ENCODE peak calls at places on chromosomes 5 and 9, in six cellular contexts. D is fibroblast of lung, E is mucosa of descending colon, I is left ventricle myocardium inferior, W is activated B cell treated with CpG ODN at 0.5 μM for 24 hours, B is GM10248. P is an unnamed sample.

GRCh38 chr9:124342946-124343485 is 72.2 kb downstream of the PSMB7 start:
- DNase-seq in W (no peak), E (peak; percentile 48), D (peak; percentile 93), B (no peak), I (peak; percentile 26), P (peak; percentile 76)

GRCh38 chr5:139967353-139967752 is 75.7 kb downstream of the NRG2 start:
- DNase-seq in E (no peak), I (no peak), W (no peak), D (no peak), B (no peak), P (no peak)

GRCh38 chr5:78929833-78930232 is 55.3 kb downstream of the ARSB start:
- DNase-seq in B (no peak), D (no peak), W (no peak), I (no peak), E (no peak), P (no peak)

GRCh38 chr9:111533099-111533785 is 8.3 kb downstream of the ZNF483 start:
- DNase-seq in B (no peak), E (no peak), I (no peak), D (peak; percentile 6), W (no peak), P (no peak)

GRCh38 chr5:153636713-153637112 is 146.2 kb downstream of the GRIA1 start:
- DNase-seq in W (no peak), I (no peak), B (no peak), D (no peak), E (no peak), P (no peak)

GRCh38 chr9:113602126-113603119 is 138.9 kb downstream of the RGS3 start:
- DNase-seq in I (peak; percentile 81), E (peak; percentile 62), D (peak; percentile 72), B (peak; percentile 83), W (no peak), P (peak; percentile 81)

GRCh38 chr9:22683393-22684075 is 236.9 kb downstream of the DMRTA1 start:
- DNase-seq in B (no peak), W (no peak), I (no peak), D (peak; percentile 77), E (no peak), P (no peak)

GRCh38 chr9:138068601-138069035 is 191.0 kb downstream of the CACNA1B start:
- DNase-seq in W (no peak), I (no peak), D (no peak), B (no peak), E (no peak), P (peak; percentile 44)

GRCh38 chr5:132469380-132470372 is 20.9 kb downstream of the IRF1 start:
- DNase-seq in E (peak; percentile 16), I (no peak), D (peak; percentile 72), B (no peak), W (no peak), P (peak; percentile 53)

GRCh38 chr9:120587357-120587756 is 7.4 kb upstream of the CDK5RAP2 start:
- DNase-seq in W (no peak), E (no peak), I (no peak), D (no peak), B (no peak), P (no peak)

GRCh38 chr9:137798901-137799629 is 78.5 kb upstream of the CACNA1B start:
- DNase-seq in W (no peak), E (no peak), B (no peak), D (no peak), I (no peak), P (no peak)

GRCh38 chr9:71796368-71796767 is 28.1 kb upstream of the CEMIP2 start:
- DNase-seq in E (no peak), D (no peak), I (no peak), B (no peak), W (no peak), P (no peak)

GRCh38 chr5:160296496-160296895 is 15.9 kb downstream of the CCNJL start:
- DNase-seq in I (no peak), B (no peak), E (no peak), W (no peak), D (no peak), P (no peak)

GRCh38 chr5:141935538-141935937 is 11.9 kb downstream of the DELE1 start:
- DNase-seq in D (no peak), I (no peak), E (no peak), B (no peak), W (no peak), P (no peak)

GRCh38 chr9:21110708-21111576 is 30.7 kb downstream of the IFNW1 start:
- DNase-seq in B (peak; percentile 42), D (peak; percentile 87), E (no peak), W (no peak), I (no peak), P (no peak)

GRCh38 chr9:21746550-21746949 is 55.9 kb upstream of the MTAP start:
- DNase-seq in B (no peak), W (no peak), E (no peak), I (no peak), D (no peak), P (no peak)

GRCh38 chr9:97591535-97591934 is 41.6 kb downstream of the TSTD2 start:
- DNase-seq in E (no peak), I (no peak), B (no peak), W (no peak), D (no peak), P (no peak)

GRCh38 chr9:93261281-93261680 is 77.3 kb downstream of the WNK2 start:
- DNase-seq in B (no peak), I (no peak), E (peak; percentile 37), D (no peak), W (peak; percentile 11), P (peak; percentile 60)

GRCh38 chr5:157671592-157672330 is 428 bp downstream of the C5orf52 start:
- DNase-seq in E (no peak), D (no peak), B (no peak), W (no peak), I (no peak), P (no peak)

GRCh38 chr5:110957934-110958333 is 113.6 kb upstream of the TSLP start:
- DNase-seq in D (peak; percentile 72), E (no peak), I (no peak), W (no peak), B (no peak), P (no peak)

GRCh38 chr5:62587737-62588136 is 9.1 kb downstream of the LRRC70 start:
- DNase-seq in E (no peak), D (peak; percentile 20), B (no peak), W (no peak), I (no peak), P (no peak)

GRCh38 chr5:119179857-119180641 is 109.2 kb downstream of the DMXL1 start:
- DNase-seq in E (no peak), I (no peak), B (no peak), W (no peak), D (peak; percentile 9), P (no peak)

GRCh38 chr9:108412755-108413154 is 443.0 kb downstream of the ACTL7B start:
- DNase-seq in W (no peak), B (no peak), D (no peak), E (no peak), I (no peak), P (no peak)

GRCh38 chr5:1795506-1795905 is 4.1 kb downstream of the MRPL36 start:
- DNase-seq in I (no peak), E (no peak), W (no peak), D (no peak), B (no peak), P (no peak)

GRCh38 chr5:87137280-87137679 is 130.4 kb upstream of the RASA1 start:
- DNase-seq in I (peak; percentile 55), E (no peak), W (no peak), B (no peak), D (no peak), P (peak; percentile 38)

GRCh38 chr5:33662721-33663435 is 222.1 kb downstream of the TARS1 start:
- DNase-seq in D (peak; percentile 29), E (no peak), I (no peak), B (no peak), W (no peak), P (no peak)

GRCh38 chr5:91383956-91384300 is 811 bp upstream of the ARRDC3 start:
- DNase-seq in E (peak; percentile 50), B (no peak), D (no peak), I (peak; percentile 28), W (no peak), P (no peak)

GRCh38 chr9:29220852-29221251 is 1647.6 kb upstream of the C9orf72 start:
- DNase-seq in W (no peak), B (no peak), D (no peak), E (no peak), I (no peak), P (no peak)
- TF ChIP-seq CTCF in W (no peak), B (no peak), D (no peak), E (no peak), I (no peak), P (no peak)

DNA sequence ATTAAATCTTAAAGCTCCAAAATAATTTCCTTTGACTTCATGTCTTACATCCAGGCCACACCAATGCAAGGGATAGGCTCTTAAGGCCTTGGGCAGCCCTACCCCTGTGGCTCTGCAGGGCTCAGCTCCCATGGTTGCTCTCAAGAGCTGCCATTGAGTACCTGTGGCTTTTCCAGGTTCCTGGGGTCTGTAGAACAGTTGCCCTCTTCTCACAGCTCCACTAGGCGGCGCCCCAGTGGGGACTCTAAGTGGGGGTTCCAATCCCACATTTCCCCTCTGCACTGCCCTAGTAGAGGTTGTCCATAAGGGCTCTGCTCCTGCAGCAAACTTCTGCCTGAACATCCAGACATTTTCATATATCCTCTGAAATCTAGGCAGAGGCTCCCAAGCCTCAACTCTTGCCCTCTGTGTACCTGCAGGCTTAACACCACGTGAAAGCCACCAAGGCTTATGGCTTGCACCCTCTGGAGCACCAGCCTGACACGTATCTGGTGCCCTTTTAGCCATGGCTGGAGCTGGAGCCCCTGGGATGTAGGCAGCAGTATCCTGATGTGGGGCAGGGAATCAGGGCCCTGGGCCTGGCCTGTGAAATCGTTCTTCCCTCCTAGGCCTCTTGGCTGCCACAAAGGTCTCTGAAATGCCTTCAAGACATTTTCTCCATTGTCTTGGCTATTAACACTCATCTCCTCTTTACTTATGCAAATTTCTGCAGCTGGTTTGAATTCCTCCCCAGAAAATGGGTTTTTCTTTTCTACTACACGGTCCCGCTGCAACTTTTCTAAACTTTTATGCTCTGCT is 185.1 kb downstream of the SMARCA2 start:
- DNase-seq in D (no peak), I (no peak), B (no peak), W (no peak), E (no peak), P (no peak)
- TF ChIP-seq CTCF in D (no peak), I (no peak), B (no peak), W (no peak), E (no peak), P (no peak)

DNA sequence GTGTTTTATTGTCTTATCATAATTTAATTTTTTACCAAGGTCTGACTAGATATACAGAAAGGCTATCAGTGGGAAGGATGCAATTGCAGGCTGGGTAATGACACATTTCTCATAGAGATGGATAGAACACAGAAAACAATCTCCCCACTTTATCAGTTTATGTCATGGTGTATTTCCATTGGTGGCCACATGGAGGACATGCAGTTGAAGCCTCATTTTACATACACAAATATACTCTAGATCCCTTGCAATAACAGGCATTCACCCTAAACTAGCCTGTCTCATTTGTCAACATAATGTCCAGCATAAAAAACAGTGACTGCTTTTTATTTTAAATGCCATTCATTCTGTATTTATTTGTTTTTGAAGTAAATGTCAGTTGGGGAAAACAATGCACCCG is 526.3 kb downstream of the GABRG2 start:
- DNase-seq in I (no peak), B (no peak), W (no peak), E (no peak), D (no peak), P (no peak)
- TF ChIP-seq CTCF in I (no peak), B (peak; percentile 29), W (no peak), E (no peak), D (no peak), P (no peak)

DNA sequence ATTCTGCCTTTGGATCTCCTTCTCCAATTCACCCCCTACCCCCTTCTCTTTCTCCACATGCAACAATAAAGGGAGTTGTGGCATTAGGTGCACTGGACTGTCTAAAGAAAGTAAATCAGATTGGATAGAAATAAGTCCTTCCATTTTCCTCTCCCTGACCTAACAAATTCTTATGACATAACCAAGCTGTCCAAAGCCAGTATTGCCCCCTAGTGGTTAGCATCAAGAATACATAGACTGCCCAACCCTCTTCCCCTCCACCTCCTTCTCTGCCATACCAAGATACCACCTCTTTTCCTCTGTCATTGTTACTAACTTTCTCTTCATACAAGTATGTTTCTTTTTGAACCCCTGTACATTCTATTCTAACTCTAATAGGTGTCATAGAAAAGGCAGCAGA is 45.7 kb downstream of the PPARGC1B start:
- DNase-seq in W (no peak), E (no peak), I (no peak), B (no peak), D (no peak), P (no peak)
- TF ChIP-seq CTCF in W (no peak), E (no peak), I (peak; percentile 43), B (peak; percentile 29), D (peak; percentile 25), P (no peak)

P was measured in spleen.